ENCODE peak calls at places on chromosomes 3 and 15, in ten cellular contexts. One of them, this sample, is unnamed.

GRCh38 chr15:89457086-89457485 is 39.3 kb downstream of the RHCG start:
- DNase-seq in RWPE1: peak; percentile 71
- DNase-seq in D721Med: no peak
- DNase-seq in IMR-90: peak; percentile 28
- DNase-seq in HCT116: peak; percentile 64
- DNase-seq in GM13977: no peak
- DNase-seq in uterus: no peak
- DNase-seq in activated CD8-positive, alpha-beta T cell treated with anti-CD3 and anti-CD28 coated beads for 36 hours: no peak
- DNase-seq in neural crest cell: no peak
- DNase-seq in HFFc6: peak; percentile 28
- DNase-seq in this sample: no peak

GRCh38 chr3:15634671-15635661 is 33.4 kb downstream of the BTD start:
- DNase-seq in activated CD8-positive, alpha-beta T cell treated with anti-CD3 and anti-CD28 coated beads for 36 hours: no peak
- DNase-seq in HFFc6: peak; percentile 66
- DNase-seq in RWPE1: no peak
- DNase-seq in uterus: peak; percentile 83
- DNase-seq in GM13977: no peak
- DNase-seq in IMR-90: peak; percentile 66
- DNase-seq in D721Med: no peak
- DNase-seq in HCT116: no peak
- DNase-seq in neural crest cell: no peak
- DNase-seq in this sample: peak; percentile 77

GRCh38 chr15:68775671-68776476 is 44.8 kb downstream of the ANP32A start:
- DNase-seq in GM13977: no peak
- DNase-seq in IMR-90: peak; percentile 24
- DNase-seq in HCT116: no peak
- DNase-seq in HFFc6: no peak
- DNase-seq in neural crest cell: no peak
- DNase-seq in D721Med: no peak
- DNase-seq in RWPE1: no peak
- DNase-seq in activated CD8-positive, alpha-beta T cell treated with anti-CD3 and anti-CD28 coated beads for 36 hours: no peak
- DNase-seq in uterus: peak; percentile 86
- DNase-seq in this sample: no peak

GRCh38 chr15:41281236-41281635 is 50.2 kb downstream of the CHP1 start:
- DNase-seq in neural crest cell: no peak
- DNase-seq in RWPE1: peak; percentile 73
- DNase-seq in activated CD8-positive, alpha-beta T cell treated with anti-CD3 and anti-CD28 coated beads for 36 hours: no peak
- DNase-seq in IMR-90: peak; percentile 92
- DNase-seq in D721Med: no peak
- DNase-seq in uterus: no peak
- DNase-seq in HCT116: no peak
- DNase-seq in GM13977: no peak
- DNase-seq in HFFc6: peak; percentile 90
- DNase-seq in this sample: peak; percentile 71

GRCh38 chr15:62071711-62072308 is 5.0 kb downstream of the C2CD4A start:
- DNase-seq in uterus: no peak
- DNase-seq in IMR-90: peak; percentile 57
- DNase-seq in D721Med: no peak
- DNase-seq in RWPE1: no peak
- DNase-seq in GM13977: peak; percentile 52
- DNase-seq in HFFc6: peak; percentile 39
- DNase-seq in neural crest cell: no peak
- DNase-seq in HCT116: no peak
- DNase-seq in activated CD8-positive, alpha-beta T cell treated with anti-CD3 and anti-CD28 coated beads for 36 hours: no peak
- DNase-seq in this sample: no peak

GRCh38 chr3:170049146-170050000 is 11.6 kb downstream of the GPR160 start:
- DNase-seq in uterus: no peak
- DNase-seq in HFFc6: no peak
- DNase-seq in HCT116: no peak
- DNase-seq in RWPE1: no peak
- DNase-seq in neural crest cell: no peak
- DNase-seq in GM13977: no peak
- DNase-seq in D721Med: no peak
- DNase-seq in activated CD8-positive, alpha-beta T cell treated with anti-CD3 and anti-CD28 coated beads for 36 hours: no peak
- DNase-seq in IMR-90: peak; percentile 23
- DNase-seq in this sample: no peak

GRCh38 chr3:31962801-31963205 is 18.3 kb downstream of the OSBPL10 start:
- DNase-seq in HCT116: no peak
- DNase-seq in uterus: no peak
- DNase-seq in activated CD8-positive, alpha-beta T cell treated with anti-CD3 and anti-CD28 coated beads for 36 hours: no peak
- DNase-seq in IMR-90: peak; percentile 20
- DNase-seq in D721Med: no peak
- DNase-seq in GM13977: no peak
- DNase-seq in neural crest cell: no peak
- DNase-seq in HFFc6: no peak
- DNase-seq in RWPE1: no peak
- DNase-seq in this sample: no peak

GRCh38 chr15:66592505-66593218 is 26.9 kb upstream of the LCTL start:
- DNase-seq in HFFc6: no peak
- DNase-seq in HCT116: no peak
- DNase-seq in GM13977: no peak
- DNase-seq in IMR-90: no peak
- DNase-seq in D721Med: no peak
- DNase-seq in activated CD8-positive, alpha-beta T cell treated with anti-CD3 and anti-CD28 coated beads for 36 hours: no peak
- DNase-seq in uterus: no peak
- DNase-seq in RWPE1: no peak
- DNase-seq in neural crest cell: no peak
- DNase-seq in this sample: no peak

GRCh38 chr3:85102774-85103173 is 144.0 kb downstream of the CADM2 start:
- DNase-seq in GM13977: no peak
- DNase-seq in HCT116: no peak
- DNase-seq in HFFc6: no peak
- DNase-seq in neural crest cell: no peak
- DNase-seq in RWPE1: no peak
- DNase-seq in IMR-90: no peak
- DNase-seq in D721Med: no peak
- DNase-seq in uterus: no peak
- DNase-seq in activated CD8-positive, alpha-beta T cell treated with anti-CD3 and anti-CD28 coated beads for 36 hours: no peak
- DNase-seq in this sample: no peak

GRCh38 chr15:58065011-58065444 is 483 bp downstream of the ALDH1A2 start:
- DNase-seq in D721Med: no peak
- DNase-seq in HCT116: no peak
- DNase-seq in RWPE1: no peak
- DNase-seq in GM13977: no peak
- DNase-seq in HFFc6: no peak
- DNase-seq in IMR-90: no peak
- DNase-seq in neural crest cell: peak; percentile 8
- DNase-seq in uterus: peak; percentile 44
- DNase-seq in activated CD8-positive, alpha-beta T cell treated with anti-CD3 and anti-CD28 coated beads for 36 hours: no peak
- DNase-seq in this sample: no peak

GRCh38 chr3:149576071-149576564 is 81.7 kb downstream of the WWTR1 start:
- DNase-seq in neural crest cell: no peak
- DNase-seq in RWPE1: peak; percentile 83
- DNase-seq in IMR-90: peak; percentile 99
- DNase-seq in uterus: peak; percentile 78
- DNase-seq in HFFc6: peak; percentile 96
- DNase-seq in activated CD8-positive, alpha-beta T cell treated with anti-CD3 and anti-CD28 coated beads for 36 hours: no peak
- DNase-seq in HCT116: peak; percentile 86
- DNase-seq in D721Med: no peak
- DNase-seq in GM13977: no peak
- DNase-seq in this sample: peak; percentile 97

GRCh38 chr15:87498545-87498944 is 758.0 kb downstream of the NTRK3 start:
- DNase-seq in HCT116: no peak
- DNase-seq in neural crest cell: no peak
- DNase-seq in HFFc6: peak; percentile 46
- DNase-seq in D721Med: no peak
- DNase-seq in GM13977: no peak
- DNase-seq in IMR-90: peak; percentile 0
- DNase-seq in uterus: no peak
- DNase-seq in activated CD8-positive, alpha-beta T cell treated with anti-CD3 and anti-CD28 coated beads for 36 hours: no peak
- DNase-seq in RWPE1: no peak
- DNase-seq in this sample: peak; percentile 58

GRCh38 chr3:181896605-181897004 is 184.9 kb downstream of the SOX2 start:
- DNase-seq in uterus: no peak
- DNase-seq in IMR-90: no peak
- DNase-seq in HCT116: no peak
- DNase-seq in activated CD8-positive, alpha-beta T cell treated with anti-CD3 and anti-CD28 coated beads for 36 hours: no peak
- DNase-seq in HFFc6: no peak
- DNase-seq in RWPE1: no peak
- DNase-seq in D721Med: no peak
- DNase-seq in neural crest cell: no peak
- DNase-seq in GM13977: no peak
- DNase-seq in this sample: no peak

GRCh38 chr3:181901626-181902025 is 189.9 kb downstream of the SOX2 start:
- DNase-seq in GM13977: no peak
- DNase-seq in HCT116: no peak
- DNase-seq in activated CD8-positive, alpha-beta T cell treated with anti-CD3 and anti-CD28 coated beads for 36 hours: no peak
- DNase-seq in RWPE1: no peak
- DNase-seq in neural crest cell: no peak
- DNase-seq in uterus: no peak
- DNase-seq in IMR-90: no peak
- DNase-seq in D721Med: no peak
- DNase-seq in HFFc6: no peak
- DNase-seq in this sample: no peak

DNA sequence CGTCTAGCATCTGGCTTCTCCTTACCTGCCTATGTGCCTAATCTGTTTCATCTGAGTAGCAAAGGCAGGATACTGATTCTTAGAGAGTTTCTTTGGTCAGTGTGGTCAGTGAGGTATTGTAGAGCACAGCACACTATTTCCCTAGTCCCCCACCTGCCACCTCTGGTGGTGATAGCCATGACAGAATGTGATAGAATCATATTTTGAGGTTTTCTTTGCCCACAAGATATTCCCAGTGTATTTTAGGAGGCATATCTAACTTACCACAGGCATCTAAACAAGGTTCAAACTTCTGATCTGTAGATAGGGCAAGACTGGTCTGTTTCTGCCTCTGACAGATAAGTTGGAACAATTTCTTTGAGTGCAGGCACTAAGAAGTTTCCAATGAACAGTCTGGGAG is 188.0 kb downstream of the SOX2 start:
- DNase-seq in activated CD8-positive, alpha-beta T cell treated with anti-CD3 and anti-CD28 coated beads for 36 hours: no peak
- DNase-seq in neural crest cell: no peak
- DNase-seq in uterus: no peak
- DNase-seq in HCT116: no peak
- DNase-seq in IMR-90: no peak
- DNase-seq in GM13977: no peak
- DNase-seq in RWPE1: no peak
- DNase-seq in D721Med: no peak
- DNase-seq in HFFc6: no peak
- DNase-seq in this sample: no peak
- TF ChIP-seq CTCF in activated CD8-positive, alpha-beta T cell treated with anti-CD3 and anti-CD28 coated beads for 36 hours: no peak
- TF ChIP-seq CTCF in neural crest cell: no peak
- TF ChIP-seq CTCF in uterus: no peak
- TF ChIP-seq CTCF in HCT116: no peak
- TF ChIP-seq CTCF in IMR-90: no peak
- TF ChIP-seq CTCF in GM13977: no peak
- TF ChIP-seq CTCF in RWPE1: no peak
- TF ChIP-seq CTCF in D721Med: no peak
- TF ChIP-seq CTCF in HFFc6: no peak
- TF ChIP-seq CTCF in this sample: no peak

DNA sequence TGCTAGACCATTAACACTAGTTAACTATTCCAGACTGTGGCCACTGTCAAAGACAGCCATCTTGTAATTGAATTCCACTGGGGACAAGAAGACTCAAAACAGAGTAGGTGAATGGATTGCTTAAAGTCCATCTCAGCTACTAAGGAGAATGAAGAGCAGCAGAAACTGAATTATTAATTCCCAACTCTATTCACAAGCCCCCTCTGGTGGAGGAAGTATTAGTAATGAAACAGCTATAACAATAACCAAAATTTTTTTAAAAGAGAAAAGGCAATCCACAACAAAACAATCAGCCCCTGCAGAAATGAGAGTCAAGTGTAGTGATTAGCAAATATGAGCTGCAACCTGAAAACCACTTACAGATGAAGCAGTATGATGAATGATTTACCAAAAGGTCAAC is 302.8 kb downstream of the FHIT start:
- DNase-seq in D721Med: no peak
- DNase-seq in activated CD8-positive, alpha-beta T cell treated with anti-CD3 and anti-CD28 coated beads for 36 hours: no peak
- DNase-seq in GM13977: no peak
- DNase-seq in HCT116: no peak
- DNase-seq in neural crest cell: no peak
- DNase-seq in uterus: no peak
- DNase-seq in HFFc6: peak; percentile 45
- DNase-seq in IMR-90: no peak
- DNase-seq in RWPE1: no peak
- DNase-seq in this sample: no peak
- TF ChIP-seq CTCF in D721Med: peak; percentile 21
- TF ChIP-seq CTCF in activated CD8-positive, alpha-beta T cell treated with anti-CD3 and anti-CD28 coated beads for 36 hours: no peak
- TF ChIP-seq CTCF in GM13977: no peak
- TF ChIP-seq CTCF in HCT116: peak; percentile 45
- TF ChIP-seq CTCF in neural crest cell: peak; percentile 53
- TF ChIP-seq CTCF in uterus: no peak
- TF ChIP-seq CTCF in HFFc6: peak; percentile 74
- TF ChIP-seq CTCF in IMR-90: peak; percentile 39
- TF ChIP-seq CTCF in RWPE1: no peak
- TF ChIP-seq CTCF in this sample: no peak

GRCh38 chr15:83380682-83381081 is 66.5 kb upstream of the SH3GL3 start:
- DNase-seq in IMR-90: peak; percentile 26
- DNase-seq in GM13977: peak; percentile 85
- DNase-seq in D721Med: peak; percentile 78
- DNase-seq in HCT116: peak; percentile 69
- DNase-seq in neural crest cell: no peak
- DNase-seq in uterus: no peak
- DNase-seq in HFFc6: peak; percentile 43
- DNase-seq in RWPE1: peak; percentile 71
- DNase-seq in activated CD8-positive, alpha-beta T cell treated with anti-CD3 and anti-CD28 coated beads for 36 hours: peak; percentile 67
- DNase-seq in this sample: no peak
- TF ChIP-seq CTCF in IMR-90: peak; percentile 28
- TF ChIP-seq CTCF in GM13977: peak; percentile 78
- TF ChIP-seq CTCF in D721Med: peak; percentile 52
- TF ChIP-seq CTCF in HCT116: peak; percentile 77
- TF ChIP-seq CTCF in neural crest cell: peak; percentile 50
- TF ChIP-seq CTCF in uterus: no peak
- TF ChIP-seq CTCF in HFFc6: peak; percentile 69
- TF ChIP-seq CTCF in RWPE1: peak; percentile 72
- TF ChIP-seq CTCF in activated CD8-positive, alpha-beta T cell treated with anti-CD3 and anti-CD28 coated beads for 36 hours: peak; percentile 18
- TF ChIP-seq CTCF in this sample: peak; percentile 53

GRCh38 chr3:58329922-58330413 is 2.7 kb upstream of the PXK start:
- DNase-seq in activated CD8-positive, alpha-beta T cell treated with anti-CD3 and anti-CD28 coated beads for 36 hours: no peak
- DNase-seq in uterus: no peak
- DNase-seq in HFFc6: no peak
- DNase-seq in D721Med: no peak
- DNase-seq in HCT116: no peak
- DNase-seq in RWPE1: no peak
- DNase-seq in IMR-90: no peak
- DNase-seq in GM13977: no peak
- DNase-seq in neural crest cell: no peak
- DNase-seq in this sample: no peak

GRCh38 chr3:58332575-58333179 is at the start of gene PXK:
- DNase-seq in GM13977: peak; percentile 88
- DNase-seq in D721Med: peak; percentile 40
- DNase-seq in IMR-90: peak; percentile 70
- DNase-seq in RWPE1: peak; percentile 52
- DNase-seq in HCT116: peak; percentile 27
- DNase-seq in neural crest cell: peak; percentile 58
- DNase-seq in HFFc6: peak; percentile 64
- DNase-seq in uterus: peak; percentile 74
- DNase-seq in activated CD8-positive, alpha-beta T cell treated with anti-CD3 and anti-CD28 coated beads for 36 hours: peak; percentile 81
- DNase-seq in this sample: no peak

GRCh38 chr3:58333206-58334012 is 717 bp downstream of the PXK start:
- DNase-seq in uterus: peak; percentile 29
- DNase-seq in activated CD8-positive, alpha-beta T cell treated with anti-CD3 and anti-CD28 coated beads for 36 hours: peak; percentile 55
- DNase-seq in GM13977: peak; percentile 73
- DNase-seq in HFFc6: no peak
- DNase-seq in neural crest cell: peak; percentile 12
- DNase-seq in IMR-90: no peak
- DNase-seq in RWPE1: peak; percentile 17
- DNase-seq in D721Med: no peak
- DNase-seq in HCT116: no peak
- DNase-seq in this sample: no peak

GRCh38 chr3:58334013-58334321 is 1.3 kb downstream of the PXK start:
- DNase-seq in D721Med: no peak
- DNase-seq in GM13977: no peak
- DNase-seq in HCT116: no peak
- DNase-seq in HFFc6: no peak
- DNase-seq in RWPE1: no peak
- DNase-seq in activated CD8-positive, alpha-beta T cell treated with anti-CD3 and anti-CD28 coated beads for 36 hours: no peak
- DNase-seq in neural crest cell: no peak
- DNase-seq in IMR-90: no peak
- DNase-seq in uterus: no peak
- DNase-seq in this sample: no peak

GRCh38 chr3:58331593-58332152 is 1.0 kb upstream of the PXK start:
- DNase-seq in RWPE1: no peak
- DNase-seq in IMR-90: no peak
- DNase-seq in neural crest cell: no peak
- DNase-seq in uterus: no peak
- DNase-seq in HCT116: no peak
- DNase-seq in D721Med: no peak
- DNase-seq in HFFc6: no peak
- DNase-seq in activated CD8-positive, alpha-beta T cell treated with anti-CD3 and anti-CD28 coated beads for 36 hours: no peak
- DNase-seq in GM13977: no peak
- DNase-seq in this sample: no peak
- TF ChIP-seq CTCF in RWPE1: no peak
- TF ChIP-seq CTCF in IMR-90: no peak
- TF ChIP-seq CTCF in neural crest cell: no peak
- TF ChIP-seq CTCF in uterus: no peak
- TF ChIP-seq CTCF in HCT116: no peak
- TF ChIP-seq CTCF in D721Med: no peak
- TF ChIP-seq CTCF in HFFc6: no peak
- TF ChIP-seq CTCF in activated CD8-positive, alpha-beta T cell treated with anti-CD3 and anti-CD28 coated beads for 36 hours: no peak
- TF ChIP-seq CTCF in GM13977: no peak
- TF ChIP-seq CTCF in this sample: no peak